ENCODE peak calls at places on chromosome 4, in seven cellular contexts. N is AG09309, H is lung, I is fibroblast of the aortic adventitia, F is mammary epithelial cell, J is fibroblast of mammary gland, L is choroid plexus epithelial cell. T is an unnamed sample.

GRCh38 chr4:161419822-161420221 is 744.0 kb downstream of the FSTL5 start:
- DNase-seq in N (no peak), H (no peak), I (no peak), F (no peak), J (no peak), L (peak), T (no peak)

GRCh38 chr4:154779362-154779947 is 1.6 kb upstream of the RBM46 start:
- DNase-seq in N (peak), H (no peak), I (peak), F (peak), J (peak), L (peak), T (no peak)

GRCh38 chr4:76897522-76898384 is at the start of gene SOWAHB:
- DNase-seq in N (no peak), H (peak), I (no peak), F (peak), J (no peak), L (no peak), T (no peak)

GRCh38 chr4:48546336-48546735 is 56.3 kb downstream of the ZAR1 start:
- DNase-seq in N (peak), H (no peak), I (peak), F (peak), J (peak), L (peak), T (no peak)

GRCh38 chr4:70958681-70959080 is 34.8 kb upstream of the DCK start:
- DNase-seq in N (peak), H (no peak), I (peak), F (no peak), J (peak), L (peak), T (peak)

GRCh38 chr4:176902710-176903323 is 110.1 kb upstream of the VEGFC start:
- DNase-seq in N (peak), H (no peak), I (peak), F (peak), J (peak), L (peak), T (peak)

GRCh38 chr4:38195911-38196310 is 235.7 kb downstream of the PTTG2 start:
- DNase-seq in N (no peak), H (no peak), I (no peak), F (no peak), J (no peak), L (no peak), T (no peak)

GRCh38 chr4:26161030-26161824 is 159.6 kb upstream of the RBPJ start:
- DNase-seq in N (no peak), H (no peak), I (no peak), F (no peak), J (no peak), L (no peak), T (no peak)

GRCh38 chr4:808860-809570 is 16.9 kb downstream of the CPLX1 start:
- DNase-seq in N (no peak), H (no peak), I (no peak), F (no peak), J (no peak), L (no peak), T (no peak)

GRCh38 chr4:108829981-108830492 is 67.2 kb upstream of the ETNPPL start:
- DNase-seq in N (no peak), H (no peak), I (no peak), F (no peak), J (no peak), L (peak), T (no peak)

GRCh38 chr4:39514888-39515401 is 12.3 kb downstream of the UGDH start:
- DNase-seq in N (no peak), H (peak), I (no peak), F (no peak), J (peak), L (peak), T (no peak)

GRCh38 chr4:168919706-168920324 is 90.2 kb downstream of the CBR4 start:
- DNase-seq in N (no peak), H (no peak), I (no peak), F (no peak), J (no peak), L (no peak), T (no peak)

GRCh38 chr4:54607067-54607466 is 50.7 kb upstream of the KIT start:
- DNase-seq in N (no peak), H (no peak), I (no peak), F (no peak), J (no peak), L (no peak), T (no peak)

GRCh38 chr4:25330905-25331816 is 18.6 kb downstream of the ZCCHC4 start:
- DNase-seq in N (no peak), H (no peak), I (peak), F (no peak), J (no peak), L (peak), T (no peak)

GRCh38 chr4:19486400-19486799 is 765.3 kb upstream of the SLIT2 start:
- DNase-seq in N (no peak), H (no peak), I (no peak), F (no peak), J (no peak), L (peak), T (no peak)

GRCh38 chr4:77188498-77189187 is 31.6 kb downstream of the CCNG2 start:
- DNase-seq in N (no peak), H (no peak), I (no peak), F (no peak), J (no peak), L (no peak), T (no peak)

GRCh38 chr4:166153539-166153938 is 280.5 kb downstream of the TLL1 start:
- DNase-seq in N (peak), H (no peak), I (peak), F (no peak), J (peak), L (peak), T (no peak)

GRCh38 chr4:2646386-2647149 is 109.6 kb downstream of the TNIP2 start:
- DNase-seq in N (no peak), H (no peak), I (no peak), F (no peak), J (no peak), L (no peak), T (no peak)

GRCh38 chr4:2079006-2079405 is 19.9 kb downstream of the NAT8L start:
- DNase-seq in N (no peak), H (no peak), I (no peak), F (no peak), J (no peak), L (no peak), T (no peak)

GRCh38 chr4:85939595-85939994 is 420.3 kb downstream of the MAPK10 start:
- DNase-seq in N (no peak), H (no peak), I (no peak), F (no peak), J (peak), L (no peak), T (no peak)

GRCh38 chr4:85681194-85681803 is 206.3 kb downstream of the ARHGAP24 start:
- DNase-seq in N (peak), H (peak), I (peak), F (peak), J (peak), L (peak), T (peak)

GRCh38 chr4:73213917-73214663 is 44.5 kb downstream of the ANKRD17 start:
- DNase-seq in N (no peak), H (no peak), I (peak), F (no peak), J (peak), L (peak), T (no peak)

GRCh38 chr4:173001571-173001970 is 167.0 kb upstream of the GALNT7 start:
- DNase-seq in N (no peak), H (no peak), I (peak), F (peak), J (peak), L (peak), T (no peak)

GRCh38 chr4:150080335-150080734 is 2.1 kb downstream of the DCLK2 start:
- DNase-seq in N (no peak), H (no peak), I (no peak), F (no peak), J (peak), L (peak), T (no peak)

GRCh38 chr4:25283948-25284347 is 28.6 kb upstream of the ZCCHC4 start:
- DNase-seq in N (no peak), H (no peak), I (no peak), F (no peak), J (no peak), L (no peak), T (no peak)

DNA sequence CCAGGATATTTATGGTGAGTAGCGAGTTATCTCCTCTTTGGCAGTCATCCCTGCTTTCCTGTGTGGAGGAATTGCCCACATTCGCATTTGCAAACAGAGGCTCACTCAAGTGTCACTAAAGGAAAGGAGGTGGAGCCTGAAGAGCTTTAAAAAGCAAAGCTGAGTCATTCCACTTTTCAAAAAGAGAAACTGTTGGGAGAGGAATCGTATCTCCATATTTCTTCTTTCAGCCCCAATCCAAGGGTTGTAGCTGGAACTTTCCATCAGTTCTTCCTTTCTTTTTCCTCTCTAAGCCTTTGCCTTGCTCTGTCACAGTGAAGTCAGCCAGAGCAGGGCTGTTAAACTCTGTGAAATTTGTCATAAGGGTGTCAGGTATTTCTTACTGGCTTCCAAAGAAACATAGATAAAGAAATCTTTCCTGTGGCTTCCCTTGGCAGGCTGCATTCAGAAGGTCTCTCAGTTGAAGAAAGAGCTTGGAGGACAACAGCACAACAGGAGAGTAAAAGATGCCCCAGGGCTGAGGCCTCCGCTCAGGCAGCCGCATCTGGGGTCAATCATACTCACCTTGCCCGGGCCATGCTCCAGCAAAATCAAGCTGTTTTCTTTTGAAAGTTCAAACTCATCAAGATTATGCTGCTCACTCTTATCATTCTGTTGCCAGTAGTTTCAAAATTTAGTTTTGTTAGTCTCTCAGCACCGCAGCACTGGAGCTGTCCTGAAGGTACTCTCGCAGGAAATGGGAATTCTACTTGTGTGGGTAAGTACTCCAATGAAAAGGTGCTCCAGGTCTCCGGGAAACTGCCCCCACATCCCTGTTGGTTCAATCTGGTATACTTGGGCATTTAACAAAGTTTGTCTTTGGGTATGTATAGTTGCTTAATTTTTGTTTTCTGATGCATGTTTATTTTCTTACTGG is at the start of gene EGF:
- DNase-seq in N (peak), H (no peak), I (peak), F (peak), J (peak), L (peak), T (no peak)
- H3K4me3 ChIP-seq in N (no peak), H (no peak), I (peak), F (no peak), J (peak), L (no peak), T (no peak)

GRCh38 chr4:132737344-132737743 is 411.8 kb upstream of the PCDH10 start:
- DNase-seq in N (no peak), H (no peak), I (no peak), F (no peak), J (no peak), L (no peak), T (no peak)
- TF ChIP-seq CTCF in N (no peak), H (no peak), I (no peak), F (peak), J (no peak), L (no peak), T (no peak)

DNA sequence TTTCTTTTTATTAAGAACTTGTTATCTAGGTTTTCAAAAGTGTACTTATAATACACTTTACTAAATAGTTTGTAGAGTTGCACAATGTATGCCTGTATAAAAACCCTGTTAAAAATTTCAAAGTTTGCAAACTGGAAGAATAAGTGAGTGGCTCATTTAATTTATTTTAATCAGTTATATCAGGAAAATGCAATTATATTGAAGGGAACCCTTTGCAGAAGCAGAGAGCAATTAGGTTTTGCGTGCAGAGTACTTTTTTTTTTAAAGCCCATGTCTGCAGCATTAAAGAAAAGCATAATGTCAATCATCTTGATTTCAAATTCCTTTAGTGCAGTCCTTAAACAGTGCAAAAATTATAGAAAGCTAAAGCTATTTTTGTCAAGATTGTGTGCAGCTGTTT is 271.3 kb upstream of the LDB2 start:
- DNase-seq in N (no peak), H (no peak), I (no peak), F (no peak), J (no peak), L (no peak), T (no peak)
- H3K4me3 ChIP-seq in N (no peak), H (no peak), I (no peak), F (no peak), J (no peak), L (no peak), T (no peak)

DNA sequence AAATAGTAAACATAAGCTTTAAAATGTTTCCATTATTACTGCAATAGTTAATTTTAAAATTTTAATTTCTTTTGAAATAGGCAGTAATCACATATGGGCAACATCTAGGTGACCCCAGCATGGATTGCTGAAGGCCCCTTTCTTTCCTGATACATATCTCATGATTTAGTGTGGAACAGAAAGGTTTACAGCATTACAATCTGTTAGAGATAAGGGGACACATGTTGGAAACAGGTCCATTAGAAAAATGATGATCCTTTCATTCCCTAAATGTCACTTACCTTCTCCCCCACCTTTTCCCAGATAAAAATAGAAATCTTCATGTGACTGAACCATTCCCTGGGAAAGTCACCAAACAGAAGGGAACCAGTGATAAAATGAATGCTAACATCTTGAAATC is 90.4 kb downstream of the RASL11B start:
- DNase-seq in N (no peak), H (no peak), I (no peak), F (no peak), J (no peak), L (no peak), T (no peak)
- TF ChIP-seq CTCF in N (no peak), H (no peak), I (no peak), F (no peak), J (no peak), L (no peak), T (no peak)

GRCh38 chr4:84497835-84498202 is 1.3 kb downstream of the NKX6-1 start:
- DNase-seq in N (no peak), H (no peak), I (no peak), F (no peak), J (no peak), L (no peak), T (no peak)
- H3K4me3 ChIP-seq in N (peak), H (no peak), I (peak), F (peak), J (peak), L (peak), T (peak)

GRCh38 chr4:148852092-148852699 is 410.0 kb upstream of the NR3C2 start:
- DNase-seq in N (no peak), H (no peak), I (peak), F (no peak), J (no peak), L (no peak), T (no peak)
- TF ChIP-seq CTCF in N (no peak), H (no peak), I (peak), F (no peak), J (no peak), L (peak), T (no peak)

GRCh38 chr4:23889368-23889767 is 479 bp downstream of the PPARGC1A start:
- DNase-seq in N (no peak), H (no peak), I (no peak), F (peak), J (no peak), L (no peak), T (no peak)
- H3K4me3 ChIP-seq in N (peak), H (peak), I (peak), F (peak), J (peak), L (peak), T (peak)

DNA sequence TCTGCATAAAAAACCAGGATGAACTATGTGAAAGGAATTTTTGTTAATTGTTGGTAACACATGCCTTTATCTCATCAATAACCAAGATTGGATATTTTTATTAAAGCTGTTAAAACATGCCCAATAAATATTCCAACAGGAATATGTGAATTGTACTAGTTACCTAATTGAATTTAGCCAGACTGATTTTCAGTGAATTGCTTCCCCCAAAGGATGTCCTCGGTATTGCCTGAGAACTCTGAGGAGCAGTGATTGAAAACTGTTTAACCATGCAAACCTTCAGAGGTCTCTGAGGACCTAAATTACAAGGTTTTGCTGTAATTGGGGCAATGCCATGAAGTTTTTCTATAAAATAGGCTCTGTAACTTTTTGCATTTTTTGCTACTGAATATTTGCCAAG is 66.6 kb downstream of the BLTP1 start:
- DNase-seq in N (no peak), H (no peak), I (peak), F (no peak), J (peak), L (peak), T (no peak)
- TF ChIP-seq CTCF in N (peak), H (no peak), I (peak), F (peak), J (peak), L (peak), T (peak)